ENCODE peak calls at places on chromosome 13, in four cellular contexts. S, Y, E and G are unnamed samples.

GRCh38 chr13:47886314-47886713 is 114.8 kb downstream of the SUCLA2 start:
- DNase-seq in E (no peak), Y (no peak), S (no peak), G (no peak)

GRCh38 chr13:18236528-18236815 is 945.2 kb downstream of the TUBA3C start:
- DNase-seq in E (no peak), S (no peak), Y (no peak), G (no peak)

GRCh38 chr13:43473437-43473836 is 313.3 kb downstream of the ENOX1 start:
- DNase-seq in S (no peak), Y (peak), E (peak), G (no peak)

GRCh38 chr13:110829486-110829885 is 85.4 kb downstream of the ANKRD10 start:
- DNase-seq in Y (no peak), E (no peak), S (peak), G (no peak)

GRCh38 chr13:112803422-112803821 is 113.6 kb downstream of the ATP11A start:
- DNase-seq in S (no peak), Y (no peak), E (no peak), G (no peak)

GRCh38 chr13:110109140-110109783 is 197.7 kb downstream of the COL4A1 start:
- DNase-seq in S (no peak), Y (no peak), E (no peak), G (no peak)

GRCh38 chr13:106314417-106314816 is 221.0 kb downstream of the EFNB2 start:
- DNase-seq in S (peak), E (no peak), Y (no peak), G (no peak)

GRCh38 chr13:45933203-45934014 is 81.9 kb upstream of the SIAH3 start:
- DNase-seq in S (no peak), Y (no peak), E (no peak), G (no peak)

GRCh38 chr13:101346942-101347728 is 69.2 kb downstream of the NALCN start:
- DNase-seq in E (peak), S (no peak), Y (peak), G (peak)

GRCh38 chr13:110116072-110116487 is 190.9 kb downstream of the COL4A1 start:
- DNase-seq in Y (peak), E (peak), S (peak), G (peak)

GRCh38 chr13:67841071-67841470 is 610.9 kb upstream of the PCDH9 start:
- DNase-seq in E (no peak), Y (no peak), S (peak), G (no peak)

GRCh38 chr13:39656325-39656677 is 839 bp downstream of the COG6 start:
- DNase-seq in E (peak), Y (peak), S (no peak), G (no peak)

GRCh38 chr13:95915102-95915501 is 138.1 kb downstream of the UGGT2 start:
- DNase-seq in Y (no peak), S (no peak), E (no peak), G (no peak)

GRCh38 chr13:46864941-46865340 is 31.9 kb downstream of the HTR2A start:
- DNase-seq in Y (no peak), E (no peak), S (no peak), G (peak)

GRCh38 chr13:75798353-75799245 is 162.5 kb downstream of the LMO7 start:
- DNase-seq in S (no peak), E (peak), Y (peak), G (peak)

GRCh38 chr13:84446972-84447700 is 564.9 kb upstream of the SLITRK1 start:
- DNase-seq in E (no peak), S (no peak), Y (peak), G (peak)

GRCh38 chr13:107099661-107100060 is 531.7 kb upstream of the ARGLU1 start:
- DNase-seq in E (no peak), Y (peak), S (no peak), G (peak)

GRCh38 chr13:63307239-63307638 is 1891.6 kb upstream of the PCDH20 start:
- DNase-seq in Y (no peak), S (no peak), E (no peak), G (no peak)

GRCh38 chr13:76522083-76522755 is 364.0 kb downstream of the KCTD12 start:
- DNase-seq in S (no peak), Y (peak), E (peak), G (peak)

GRCh38 chr13:110388141-110388943 is 81.3 kb downstream of the COL4A2 start:
- DNase-seq in S (peak), Y (peak), E (peak), G (no peak)

GRCh38 chr13:95301135-95301946 is at the start of gene ABCC4:
- DNase-seq in S (peak), E (peak), Y (peak), G (peak)

GRCh38 chr13:102968572-102969228 is 97.5 kb downstream of the SLC10A2 start:
- DNase-seq in Y (no peak), S (no peak), E (no peak), G (no peak)

GRCh38 chr13:75839418-75839817 is 203.3 kb downstream of the LMO7 start:
- DNase-seq in E (no peak), Y (no peak), S (no peak), G (no peak)

GRCh38 chr13:101204270-101205011 is 211.9 kb downstream of the NALCN start:
- DNase-seq in Y (no peak), S (no peak), E (peak), G (no peak)

GRCh38 chr13:40345654-40346372 is 320.6 kb downstream of the FOXO1 start:
- DNase-seq in E (no peak), Y (no peak), S (no peak), G (no peak)

GRCh38 chr13:94609196-94609595 is 7.5 kb downstream of the GPR180 start:
- DNase-seq in S (no peak), Y (no peak), E (no peak), G (no peak)

GRCh38 chr13:107138468-107138867 is 570.5 kb upstream of the ARGLU1 start:
- DNase-seq in Y (no peak), E (no peak), S (no peak), G (no peak)

GRCh38 chr13:35712907-35713685 is 236.6 kb upstream of the MAB21L1 start:
- DNase-seq in Y (peak), S (no peak), E (peak), G (peak)

GRCh38 chr13:59531571-59532091 is 632.1 kb downstream of the DIAPH3 start:
- DNase-seq in Y (peak), S (no peak), E (peak), G (peak)

GRCh38 chr13:41459754-41460111 is 2.4 kb downstream of the RGCC start:
- DNase-seq in E (no peak), Y (no peak), S (no peak), G (peak)

GRCh38 chr13:110455941-110456340 is 105.6 kb downstream of the RAB20 start:
- DNase-seq in Y (peak), S (no peak), E (peak), G (peak)

GRCh38 chr13:31056650-31057275 is 104.9 kb downstream of the HSPH1 start:
- DNase-seq in S (no peak), Y (peak), E (peak), G (peak)

GRCh38 chr13:99439850-99440604 is 61.2 kb upstream of the TM9SF2 start:
- DNase-seq in E (no peak), S (no peak), Y (no peak), G (no peak)

GRCh38 chr13:72163671-72164070 is 296.7 kb upstream of the DACH1 start:
- DNase-seq in S (no peak), Y (no peak), E (no peak), G (no peak)

GRCh38 chr13:64154514-64154913 is 2738.9 kb upstream of the PCDH20 start:
- DNase-seq in E (peak), S (no peak), Y (peak), G (peak)

GRCh38 chr13:27037171-27037570 is 134.4 kb downstream of the USP12 start:
- DNase-seq in E (no peak), S (no peak), Y (no peak), G (no peak)

GRCh38 chr13:27035892-27036235 is 135.7 kb downstream of the USP12 start:
- DNase-seq in Y (peak), E (no peak), S (no peak), G (no peak)

GRCh38 chr13:27037571-27037970 is 134.0 kb downstream of the USP12 start:
- DNase-seq in Y (no peak), S (no peak), E (no peak), G (no peak)

GRCh38 chr13:27036236-27036981 is 135.2 kb downstream of the USP12 start:
- DNase-seq in Y (no peak), E (peak), S (no peak), G (peak)

GRCh38 chr13:27034678-27035111 is 136.9 kb downstream of the USP12 start:
- DNase-seq in S (no peak), Y (no peak), E (no peak), G (peak)
- H3K4me3 ChIP-seq in S (peak), Y (no peak), E (no peak), G (peak)

DNA sequence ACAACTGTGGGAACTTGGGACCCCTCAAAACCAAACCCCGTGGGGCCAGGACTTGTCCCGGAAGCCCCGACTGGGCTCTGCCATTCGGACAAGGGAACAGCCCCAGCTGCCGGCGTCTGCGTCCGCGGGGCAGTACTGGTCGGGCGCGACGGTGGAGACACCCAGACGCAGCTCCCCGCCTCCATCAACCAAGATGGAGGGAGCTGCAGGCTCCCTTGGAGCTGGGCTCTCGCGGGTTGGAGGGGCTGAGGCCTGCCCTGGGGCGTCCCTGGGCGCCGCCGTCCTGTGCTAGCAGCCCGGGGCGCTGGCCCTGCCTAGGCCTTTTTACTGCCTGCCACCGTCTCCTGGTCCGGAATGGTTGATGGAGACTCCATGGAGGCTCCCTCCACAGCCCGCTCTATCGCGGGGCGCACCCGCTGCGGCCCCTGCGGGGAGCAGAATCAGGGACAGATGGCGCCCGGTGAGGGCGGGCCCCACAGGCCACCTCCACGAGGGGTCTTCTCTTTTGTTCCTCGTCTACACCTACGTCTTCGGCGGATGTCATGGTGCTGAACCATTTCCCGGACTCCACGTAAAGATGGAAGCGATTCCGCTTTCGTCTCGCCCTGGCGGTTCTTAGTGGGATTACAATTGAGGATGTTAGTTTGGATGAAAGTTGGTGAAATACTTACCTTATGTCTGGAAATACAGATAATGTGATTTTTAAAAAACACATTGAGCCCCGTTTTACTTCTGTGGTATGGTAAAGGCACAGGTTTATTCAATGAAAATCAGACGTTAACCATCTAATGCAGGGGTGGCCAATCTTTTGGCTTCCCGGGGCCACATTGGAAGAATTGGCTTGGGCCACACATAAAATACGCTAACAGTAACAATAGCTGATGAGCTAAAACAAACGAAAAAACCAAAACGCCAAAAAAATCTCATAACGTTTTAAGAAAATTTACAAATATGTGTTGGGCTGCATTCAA is 1.2 kb upstream of the ZMYM5 start:
- DNase-seq in Y (peak), S (peak), E (peak), G (peak)
- TF ChIP-seq CTCF in Y (peak), S (peak), E (peak), G (peak)

DNA sequence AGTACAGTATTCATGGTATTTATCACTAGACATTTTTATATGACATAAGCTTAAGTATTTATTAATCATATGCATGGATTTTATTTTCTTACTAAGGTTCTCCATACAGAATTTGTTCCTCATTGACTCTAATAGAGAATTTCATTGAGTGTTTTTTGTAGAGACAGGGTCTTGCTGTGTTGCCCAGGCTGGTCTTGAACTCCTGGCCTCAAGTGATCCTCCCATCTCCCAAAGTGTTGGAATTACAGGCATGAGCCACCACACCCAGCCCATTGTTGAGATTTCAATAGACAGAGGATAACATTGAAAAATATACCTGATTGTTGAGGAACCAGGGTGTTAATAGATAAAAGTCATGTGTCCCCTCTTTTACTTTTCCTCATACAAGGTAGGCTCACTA is 26.1 kb downstream of the IPO5 start:
- DNase-seq in Y (no peak), E (no peak), S (no peak), G (no peak)
- H3K4me3 ChIP-seq in Y (no peak), E (no peak), S (no peak), G (peak)

DNA sequence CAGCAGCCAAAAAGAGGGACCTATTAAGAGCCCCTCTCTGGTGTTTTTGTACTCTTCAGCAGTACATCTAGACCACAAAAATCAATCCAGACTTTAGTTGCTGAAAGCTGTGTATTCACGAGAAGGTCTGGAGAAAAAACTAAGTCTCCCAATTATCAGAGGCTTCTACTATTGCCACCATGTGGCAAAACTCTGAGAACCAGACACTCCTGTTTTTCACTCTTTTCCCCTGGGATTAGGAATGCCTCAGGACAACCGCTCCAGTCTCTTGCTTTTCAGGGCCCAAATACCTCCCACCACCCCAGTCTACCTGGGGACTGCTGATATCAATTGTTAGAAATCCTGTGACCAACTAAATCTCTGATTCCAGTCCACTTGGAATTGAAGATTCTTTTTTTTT is 30.1 kb upstream of the OBI1 start:
- DNase-seq in S (no peak), E (peak), Y (no peak), G (no peak)
- TF ChIP-seq CTCF in S (no peak), E (no peak), Y (no peak), G (no peak)

GRCh38 chr13:25469179-25469545 is 97.4 kb downstream of the ATP8A2 start:
- DNase-seq in Y (no peak), E (no peak), S (no peak), G (no peak)
- H3K4me3 ChIP-seq in Y (no peak), E (no peak), S (no peak), G (no peak)